ENCODE peak calls at places on chromosomes 11 and 22, in four cellular contexts. L is GM10248, O is fibroblast of lung, A is cardiac fibroblast. M is an unnamed sample.
A peak's percentile ranks its signal among the peaks of the same experiment; 100 is the strongest.

GRCh38 chr11:47950396-47950795 is 30.0 kb upstream of the PTPRJ start:
- DNase-seq in L (no peak), O (no peak), A (peak; percentile 83), M (no peak)

GRCh38 chr11:64864473-64865285 is 13.7 kb downstream of the EHD1 start:
- DNase-seq in A (peak; percentile 90), L (peak; percentile 66), O (peak; percentile 100), M (no peak)

GRCh38 chr11:95067042-95067827 is 516 bp downstream of the SRSF8 start:
- DNase-seq in A (peak; percentile 82), L (peak; percentile 58), O (peak; percentile 77), M (peak; percentile 67)

GRCh38 chr22:27170491-27170890 is 513.1 kb downstream of the MIAT start:
- DNase-seq in A (peak; percentile 89), L (no peak), O (peak; percentile 11), M (peak; percentile 66)

GRCh38 chr11:986270-986951 is 50.1 kb downstream of the MUC6 start:
- DNase-seq in O (no peak), A (no peak), L (no peak), M (no peak)

GRCh38 chr22:47474464-47474863 is 712.0 kb downstream of the TBC1D22A start:
- DNase-seq in O (peak; percentile 59), A (no peak), L (no peak), M (no peak)

GRCh38 chr11:110903378-110903777 is 191.1 kb upstream of the ARHGAP20 start:
- DNase-seq in L (no peak), A (no peak), O (no peak), M (no peak)

GRCh38 chr11:3865388-3866193 is 10.1 kb downstream of the STIM1 start:
- DNase-seq in A (peak; percentile 78), O (peak; percentile 66), L (no peak), M (peak; percentile 36)

GRCh38 chr11:120702656-120703055 is 191.1 kb downstream of the GRIK4 start:
- DNase-seq in O (no peak), A (no peak), L (peak; percentile 33), M (no peak)

GRCh38 chr11:64712430-64713030 is 10.5 kb downstream of the NRXN2 start:
- DNase-seq in L (no peak), A (no peak), O (no peak), M (no peak)

GRCh38 chr22:45381348-45381747 is 32.1 kb downstream of the SMC1B start:
- DNase-seq in L (no peak), A (no peak), O (no peak), M (no peak)

GRCh38 chr22:47625531-47626427 is 863.3 kb downstream of the TBC1D22A start:
- DNase-seq in O (no peak), A (no peak), L (no peak), M (no peak)

GRCh38 chr22:45317551-45318167 is 7.9 kb downstream of the FAM118A start:
- DNase-seq in L (no peak), A (peak; percentile 77), O (peak; percentile 60), M (no peak)

GRCh38 chr11:74403607-74404006 is 5.4 kb upstream of the PGM2L1 start:
- DNase-seq in L (no peak), A (no peak), O (no peak), M (no peak)

GRCh38 chr11:74398244-74399159 is at the start of gene PGM2L1:
- DNase-seq in O (peak; percentile 92), L (peak; percentile 96), A (peak; percentile 94), M (peak; percentile 94)

DNA sequence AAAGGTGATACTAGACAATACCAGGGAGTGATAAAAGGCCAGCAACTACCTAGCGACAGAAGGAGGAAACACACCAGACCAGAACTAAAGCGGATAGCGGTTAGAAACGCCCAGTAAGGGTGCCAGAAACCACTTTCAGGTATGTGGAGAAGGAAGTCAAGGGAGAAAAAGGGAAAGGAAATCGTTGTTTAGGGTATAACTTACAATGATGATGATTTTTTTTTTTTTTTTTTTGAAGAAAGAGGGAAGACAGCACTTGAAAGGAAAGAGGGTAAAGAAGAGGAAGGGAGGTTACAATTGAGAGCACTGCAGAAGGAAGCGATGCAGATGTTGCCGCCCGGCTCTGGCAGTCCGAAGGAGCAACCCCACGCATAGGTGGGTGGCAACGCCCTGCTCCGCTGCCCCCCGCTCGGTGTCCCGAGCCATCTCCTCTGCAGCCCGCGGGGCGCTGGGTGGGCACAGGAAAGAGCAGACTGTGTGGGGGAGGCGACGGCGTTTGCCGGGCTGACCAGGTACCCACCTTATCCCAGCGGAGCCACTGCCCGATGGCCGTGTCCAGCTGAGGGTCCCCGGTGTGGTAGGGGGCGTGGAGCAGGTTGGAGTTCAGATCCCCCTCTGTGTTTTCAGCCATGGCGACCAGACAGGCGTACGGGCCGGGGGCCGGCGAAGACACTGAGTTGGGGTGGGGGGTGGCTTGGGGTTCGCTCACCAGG is 546 bp downstream of the PGM2L1 start:
- DNase-seq in O (no peak), L (peak; percentile 28), A (no peak), M (peak; percentile 55)
- TF ChIP-seq CTCF in O (no peak), L (no peak), A (no peak), M (no peak)

DNA sequence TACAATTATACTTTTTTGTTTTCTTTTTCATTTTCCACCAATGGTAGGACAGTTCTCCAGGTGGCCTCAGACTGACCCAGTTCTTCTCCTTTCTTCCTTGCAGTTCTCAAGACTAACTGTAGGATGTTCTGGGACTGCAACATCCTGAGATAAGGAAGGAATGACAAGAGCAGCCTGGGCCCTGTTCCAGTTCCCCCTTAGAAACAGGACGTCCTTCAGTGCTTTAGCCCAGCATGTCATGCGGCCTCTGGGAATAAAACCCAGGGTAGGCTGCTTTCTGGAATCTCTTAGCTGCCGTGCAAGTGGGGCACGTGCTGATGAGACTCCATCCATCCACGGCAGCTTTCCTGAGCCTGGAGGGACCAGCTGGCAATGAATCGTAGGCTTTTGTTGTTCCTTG is 24.0 kb upstream of the CADM1 start:
- DNase-seq in L (no peak), A (no peak), O (no peak), M (no peak)
- TF ChIP-seq CTCF in L (no peak), A (no peak), O (no peak), M (no peak)

DNA sequence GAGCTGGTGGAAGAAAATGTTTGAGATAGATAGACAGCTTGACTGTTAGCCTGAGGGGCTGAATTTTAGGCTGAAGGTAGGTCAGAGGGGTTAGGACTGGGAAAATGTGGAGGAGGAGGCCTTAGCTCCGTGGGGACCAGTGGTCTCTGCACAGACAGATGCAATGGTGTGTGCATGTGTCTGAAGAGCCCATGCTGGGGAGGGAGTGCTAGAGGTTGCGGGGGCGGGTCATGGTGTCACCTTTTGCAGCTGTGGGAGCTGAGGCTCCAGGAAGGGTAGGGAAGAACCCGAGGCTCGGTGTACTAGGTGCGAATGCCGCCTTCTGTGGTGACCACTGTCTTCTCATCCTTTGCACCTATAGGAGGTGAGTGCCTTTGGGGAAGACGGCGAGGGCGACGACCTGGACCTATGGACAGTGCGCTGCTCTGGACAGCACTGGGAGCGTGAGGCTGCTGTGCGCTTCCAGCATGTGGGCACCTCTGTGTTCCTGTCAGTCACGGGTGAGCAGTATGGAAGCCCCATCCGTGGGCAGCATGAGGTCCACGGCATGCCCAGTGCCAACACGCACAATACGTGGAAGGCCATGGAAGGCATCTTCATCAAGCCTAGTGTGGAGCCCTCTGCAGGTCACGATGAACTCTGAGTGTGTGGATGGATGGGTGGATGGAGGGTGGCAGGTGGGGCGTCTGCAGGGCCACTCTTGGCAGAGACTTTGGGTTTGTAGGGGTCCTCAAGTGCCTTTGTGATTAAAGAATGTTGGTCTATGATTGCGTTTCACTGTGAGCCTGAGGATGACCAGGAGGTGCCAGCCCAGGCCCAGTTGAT is 1.6 kb downstream of the SDF2L1 start:
- DNase-seq in A (no peak), O (no peak), L (no peak), M (no peak)
- TF ChIP-seq CTCF in A (no peak), O (no peak), L (peak; percentile 39), M (no peak)

GRCh38 chr22:43956805-43957463 is 1.7 kb downstream of the SAMM50 start:
- DNase-seq in A (peak; percentile 42), L (no peak), O (no peak), M (peak; percentile 59)

GRCh38 chr22:43953988-43954771 is 1.1 kb upstream of the SAMM50 start:
- DNase-seq in O (no peak), A (no peak), L (no peak), M (no peak)

GRCh38 chr22:43955883-43956286 is 643 bp downstream of the SAMM50 start:
- DNase-seq in A (no peak), L (no peak), O (peak; percentile 13), M (no peak)

GRCh38 chr22:43956383-43956782 is 1.1 kb downstream of the SAMM50 start:
- DNase-seq in L (no peak), O (no peak), A (peak; percentile 15), M (no peak)

DNA sequence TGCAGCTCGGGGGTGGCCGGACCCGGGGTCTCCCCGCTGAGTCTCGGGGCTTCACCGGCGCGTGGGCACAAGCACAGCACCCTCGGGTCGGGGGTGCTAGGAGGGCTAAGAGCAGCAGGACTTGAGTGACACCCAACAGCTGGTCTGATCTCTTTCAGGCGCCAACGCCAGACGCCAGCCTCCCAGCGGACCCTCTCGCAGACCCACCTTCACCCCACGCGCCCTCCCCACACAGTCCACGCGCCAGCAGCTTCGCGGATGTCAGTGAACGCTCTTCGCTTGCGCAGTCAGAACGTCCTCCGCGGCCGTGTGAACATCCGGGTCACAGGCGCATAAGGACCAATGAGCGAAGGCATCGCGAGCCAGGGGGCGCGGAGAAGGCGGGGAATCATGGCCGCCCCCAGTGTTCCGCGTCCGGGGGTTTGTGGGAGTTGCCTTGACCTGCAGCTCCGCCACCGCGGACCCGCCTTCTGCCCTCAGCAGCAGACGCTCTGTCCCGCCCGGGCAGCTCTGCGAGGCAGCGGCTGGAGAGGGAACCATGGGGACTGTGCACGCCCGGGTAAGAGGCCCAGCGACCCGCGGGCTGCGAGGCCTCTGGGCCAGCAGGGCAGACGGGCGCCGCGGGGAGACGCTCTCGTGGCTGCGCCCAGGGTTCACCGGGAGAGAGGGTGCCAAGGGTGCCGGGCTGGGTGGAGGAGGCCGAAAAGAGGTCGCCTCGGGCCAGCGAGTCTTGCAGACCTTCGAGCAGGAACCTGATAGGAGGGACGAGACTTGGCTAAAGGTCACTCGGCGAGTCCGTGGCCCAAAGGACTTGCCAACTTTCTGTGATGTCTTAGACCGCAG is at the start of gene SAMM50:
- DNase-seq in O (peak; percentile 87), A (peak; percentile 93), L (peak; percentile 97), M (peak; percentile 93)
- TF ChIP-seq CTCF in O (no peak), A (no peak), L (no peak), M (no peak)

GRCh38 chr11:133202816-133203215 is 329.5 kb downstream of the OPCML start:
- DNase-seq in L (no peak), A (no peak), O (no peak), M (no peak)
- TF ChIP-seq CTCF in L (no peak), A (no peak), O (no peak), M (no peak)

GRCh38 chr22:50342651-50343540 is at the start of gene PPP6R2:
- DNase-seq in A (peak; percentile 73), O (peak; percentile 51), L (peak; percentile 92), M (peak; percentile 60)
- TF ChIP-seq CTCF in A (no peak), O (no peak), L (no peak), M (no peak)

DNA sequence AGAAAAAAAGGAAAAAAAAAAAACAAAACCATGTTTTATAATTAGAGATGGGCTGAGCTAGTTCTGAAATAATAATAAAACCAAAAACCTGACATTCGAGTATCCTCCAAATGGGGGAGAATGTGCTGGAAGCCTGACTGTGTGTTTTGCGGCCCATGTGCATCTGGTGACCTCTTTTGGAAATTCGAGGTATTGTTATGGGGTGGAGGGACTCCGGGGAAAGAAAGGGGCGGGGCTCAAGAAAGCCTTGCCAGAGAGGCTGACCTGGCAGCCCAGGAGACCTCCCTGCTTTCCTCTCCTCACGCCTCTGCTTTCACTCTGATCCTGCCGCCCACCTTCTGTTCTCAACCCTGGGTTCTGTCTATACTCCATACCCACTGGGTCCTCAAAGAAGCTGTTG is 72.9 kb downstream of the CTTN start:
- DNase-seq in A (peak; percentile 48), L (peak; percentile 69), O (peak; percentile 12), M (peak; percentile 61)
- TF ChIP-seq CTCF in A (peak; percentile 45), L (peak; percentile 32), O (no peak), M (peak; percentile 7)

M was measured in MCF 10A.